ENCODE peak calls at places on chromosomes 12 and 14, in four cellular contexts. O is A549, D is esophagus squamous epithelium, G is transverse colon. A is an unnamed sample.

GRCh38 chr14:103886304-103887169 is 39.2 kb upstream of the PPP1R13B start:
- DNase-seq in O (no peak), D (no peak), G (no peak), A (no peak)

GRCh38 chr14:67491741-67492504 is 3.4 kb upstream of the TMEM229B start:
- DNase-seq in O (no peak), D (no peak), G (no peak), A (no peak)

GRCh38 chr12:50985322-50985721 is 33.0 kb downstream of the HIGD1C start:
- DNase-seq in O (no peak), D (no peak), G (no peak), A (no peak)

GRCh38 chr12:99983721-99984258 is 946 bp downstream of the ANKS1B start:
- DNase-seq in O (no peak), D (no peak), G (no peak), A (no peak)

GRCh38 chr14:68167019-68167716 is 347.6 kb downstream of the RAD51B start:
- DNase-seq in O (no peak), D (no peak), G (no peak), A (no peak)

GRCh38 chr12:102095677-102096263 is 24.1 kb downstream of the NUP37 start:
- DNase-seq in O (peak), D (no peak), G (no peak), A (no peak)

GRCh38 chr14:89973234-89973823 is 17.6 kb downstream of the TDP1 start:
- DNase-seq in O (peak), D (no peak), G (peak), A (peak)

GRCh38 chr12:98754095-98754494 is 109.0 kb downstream of the APAF1 start:
- DNase-seq in O (peak), D (no peak), G (no peak), A (no peak)

GRCh38 chr12:28497889-28498411 is 307.7 kb downstream of the CCDC91 start:
- DNase-seq in O (no peak), D (no peak), G (no peak), A (no peak)

GRCh38 chr12:29023436-29024076 is 125.5 kb upstream of the FAR2 start:
- DNase-seq in O (no peak), D (no peak), G (no peak), A (no peak)

GRCh38 chr12:46770501-46771183 is 55.2 kb downstream of the SLC38A4 start:
- DNase-seq in O (no peak), D (no peak), G (no peak), A (no peak)

GRCh38 chr12:12032771-12033588 is 37.8 kb upstream of the BCL2L14 start:
- DNase-seq in O (peak), D (peak), G (peak), A (peak)

GRCh38 chr12:1773937-1774655 is 46.3 kb upstream of the LRTM2 start:
- DNase-seq in O (no peak), D (no peak), G (no peak), A (no peak)

GRCh38 chr12:6264402-6265037 is 46.0 kb upstream of the PLEKHG6 start:
- DNase-seq in O (no peak), D (no peak), G (peak), A (peak)

GRCh38 chr12:56630180-56630632 is at the start of gene BAZ2A:
- DNase-seq in O (peak), D (no peak), G (peak), A (peak)

GRCh38 chr12:78864483-78865296 is at the start of gene SYT1:
- DNase-seq in O (peak), D (no peak), G (peak), A (peak)

GRCh38 chr12:123601602-123602489 is at the start of gene DDX55:
- DNase-seq in O (peak), D (no peak), G (peak), A (peak)
- TF ChIP-seq POLR2A in O (peak), D (no peak), G (peak), A (peak)

GRCh38 chr12:26009593-26009992 is 51.1 kb downstream of the RASSF8 start:
- DNase-seq in O (no peak), D (no peak), G (no peak), A (no peak)
- H3K4me3 ChIP-seq in O (no peak), D (no peak), G (no peak), A (no peak)

DNA sequence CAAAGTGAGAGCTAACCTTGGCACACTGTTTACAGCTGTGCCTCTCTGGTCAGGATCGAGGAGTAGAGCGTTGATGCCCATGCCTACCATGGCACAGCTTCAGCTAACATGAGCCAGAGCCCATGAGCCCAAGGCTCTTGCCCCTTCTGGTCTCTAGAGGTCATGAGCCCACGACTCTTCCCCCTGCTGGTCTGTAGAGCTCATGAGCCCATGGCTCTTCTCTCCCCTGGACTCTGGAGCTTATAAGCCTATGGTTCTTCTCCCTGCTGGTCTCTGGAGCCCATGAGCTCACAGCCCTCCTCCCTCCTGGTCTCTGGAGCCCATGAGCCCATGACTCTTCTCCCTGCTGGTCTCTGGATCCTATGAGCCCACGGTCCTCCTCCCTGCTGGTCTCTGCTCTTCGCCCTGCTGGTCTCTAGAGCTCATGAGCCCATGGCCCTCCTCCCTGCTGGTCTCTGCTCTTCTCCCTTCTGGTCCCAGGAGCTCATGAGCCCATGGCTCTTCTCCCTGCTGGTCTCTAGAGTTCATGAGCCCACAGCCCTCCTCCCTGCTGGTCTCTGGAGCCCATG is 16.6 kb upstream of the CLMN start:
- DNase-seq in O (no peak), D (no peak), G (no peak), A (no peak)
- TF ChIP-seq CTCF in O (no peak), D (no peak), G (no peak), A (no peak)

DNA sequence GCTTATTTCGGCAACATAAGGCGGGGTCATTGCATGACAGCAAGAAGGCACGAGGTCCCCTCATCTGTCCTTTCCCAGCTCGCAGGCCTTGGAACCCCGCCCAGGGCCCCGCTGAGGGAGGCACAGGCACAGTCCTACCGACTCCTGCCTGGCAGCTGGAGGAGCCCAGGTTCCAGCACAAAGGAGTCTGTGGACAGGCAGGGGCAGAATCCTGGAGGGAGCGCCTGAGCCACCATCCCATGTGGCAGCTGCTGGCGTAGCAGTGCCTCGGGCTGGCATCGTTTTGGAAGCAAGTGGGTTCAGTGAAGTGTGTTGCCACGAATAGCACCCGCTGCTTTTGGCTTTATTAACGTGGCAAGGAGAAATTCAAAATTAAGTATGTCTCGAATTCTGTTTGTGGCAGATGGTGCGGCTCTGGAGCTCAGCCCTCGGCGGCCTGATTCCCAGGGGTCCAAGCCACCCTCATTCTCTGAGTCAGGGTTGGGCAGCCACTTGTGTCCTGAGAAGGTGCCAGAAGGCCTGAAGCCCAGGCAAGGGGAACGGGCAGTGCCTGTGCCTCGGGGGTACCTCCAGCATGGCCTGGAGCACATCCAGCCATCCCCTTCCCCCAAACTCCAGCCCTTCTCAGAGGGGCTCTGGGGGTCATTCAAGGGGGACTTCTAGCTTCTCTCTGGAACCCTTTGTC is 35.9 kb downstream of the SLC8B1 start:
- DNase-seq in O (no peak), D (no peak), G (no peak), A (no peak)
- TF ChIP-seq POLR2A in O (no peak), D (no peak), G (no peak), A (no peak)

GRCh38 chr12:42385341-42385841 is 59.4 kb downstream of the PPHLN1 start:
- DNase-seq in O (no peak), D (no peak), G (no peak), A (no peak)

GRCh38 chr12:42382013-42382696 is 56.2 kb downstream of the PPHLN1 start:
- DNase-seq in O (no peak), D (no peak), G (no peak), A (no peak)

GRCh38 chr12:42386310-42386709 is 60.3 kb downstream of the PPHLN1 start:
- DNase-seq in O (no peak), D (no peak), G (no peak), A (no peak)

DNA sequence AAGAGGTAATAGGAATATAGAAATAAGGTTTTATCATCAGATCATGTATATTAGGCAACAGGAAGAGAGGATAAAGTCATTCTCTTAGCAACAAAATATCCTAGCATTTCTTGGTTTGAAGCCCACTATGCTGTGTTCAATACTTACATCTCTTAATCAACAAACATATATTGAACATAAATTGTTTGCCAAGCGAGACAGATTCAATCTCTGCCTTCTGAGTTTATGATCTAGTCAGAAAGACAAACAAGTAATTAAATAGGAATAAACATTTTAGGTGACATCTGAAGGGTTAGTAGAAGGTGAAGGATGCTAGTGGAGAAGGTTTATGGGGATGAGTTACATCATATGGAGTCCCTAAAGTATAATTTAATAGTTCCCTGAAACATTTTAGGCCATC is 54.8 kb downstream of the PPHLN1 start:
- DNase-seq in O (no peak), D (no peak), G (no peak), A (no peak)
- H3K4me3 ChIP-seq in O (no peak), D (no peak), G (no peak), A (no peak)

GRCh38 chr12:53047221-53048032 is 2.4 kb upstream of the TNS2 start:
- DNase-seq in O (peak), D (no peak), G (peak), A (peak)

GRCh38 chr12:53049582-53050318 is at the start of gene TNS2:
- DNase-seq in O (no peak), D (no peak), G (peak), A (peak)

GRCh38 chr12:53046655-53047220 is 3.1 kb upstream of the TNS2 start:
- DNase-seq in O (peak), D (no peak), G (peak), A (no peak)

GRCh38 chr12:53048780-53049401 is 974 bp upstream of the TNS2 start:
- DNase-seq in O (no peak), D (no peak), G (peak), A (peak)

GRCh38 chr12:53048033-53048779 is 1.7 kb upstream of the TNS2 start:
- DNase-seq in O (peak), D (no peak), G (peak), A (peak)
- TF ChIP-seq CTCF in O (peak), D (no peak), G (no peak), A (peak)

DNA sequence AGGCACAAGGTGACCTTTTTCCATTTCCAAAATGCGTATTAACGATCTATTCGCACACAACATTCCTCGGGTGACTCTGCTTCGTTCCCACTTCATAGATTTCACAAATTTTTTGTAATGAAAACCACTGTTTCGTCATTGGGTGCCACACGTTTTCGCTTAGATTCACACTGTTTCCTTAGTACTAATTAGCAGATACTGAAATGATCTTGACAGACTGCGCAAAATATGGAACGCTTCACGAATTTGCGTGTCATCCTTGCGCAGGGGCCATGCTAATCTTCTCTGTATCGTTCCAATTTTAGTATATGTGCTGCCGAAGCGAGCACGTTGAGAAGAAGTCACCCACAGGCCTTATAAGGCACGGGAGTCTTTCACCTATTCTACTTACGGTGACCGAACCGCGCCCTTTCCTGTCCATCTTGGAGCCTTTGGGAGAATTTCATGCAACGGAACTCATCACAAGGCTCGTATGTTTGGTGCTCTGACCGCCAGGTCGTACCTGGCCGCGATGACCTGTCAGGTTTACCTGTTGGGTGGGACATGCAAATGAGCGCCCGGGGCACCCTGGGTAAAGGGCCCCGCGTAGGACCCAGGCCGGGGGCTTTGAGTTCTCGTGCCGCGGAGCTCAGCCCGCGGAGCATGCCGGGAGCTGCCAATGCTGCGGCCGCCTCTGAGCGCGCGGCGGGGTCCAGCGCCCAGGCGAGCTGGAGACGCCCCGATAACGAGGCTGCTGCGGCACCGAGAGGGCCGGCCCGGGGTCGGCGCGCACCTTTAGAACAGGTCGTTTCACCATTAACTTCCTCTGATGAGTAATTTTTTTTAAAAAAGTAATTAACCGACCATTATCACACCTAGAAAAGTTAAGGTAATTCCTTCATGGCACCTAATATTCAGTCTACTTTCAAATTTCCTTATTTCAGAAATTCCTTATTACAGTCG is at the start of gene RNU6-8:
- DNase-seq in O (peak), D (peak), G (peak), A (peak)
- TF ChIP-seq POLR2A in O (peak), D (peak), G (peak), A (peak)

GRCh38 chr12:69284131-69284530 is 44.8 kb downstream of the CPSF6 start:
- DNase-seq in O (peak), D (no peak), G (peak), A (peak)
- H3K4me3 ChIP-seq in O (peak), D (no peak), G (no peak), A (no peak)

DNA sequence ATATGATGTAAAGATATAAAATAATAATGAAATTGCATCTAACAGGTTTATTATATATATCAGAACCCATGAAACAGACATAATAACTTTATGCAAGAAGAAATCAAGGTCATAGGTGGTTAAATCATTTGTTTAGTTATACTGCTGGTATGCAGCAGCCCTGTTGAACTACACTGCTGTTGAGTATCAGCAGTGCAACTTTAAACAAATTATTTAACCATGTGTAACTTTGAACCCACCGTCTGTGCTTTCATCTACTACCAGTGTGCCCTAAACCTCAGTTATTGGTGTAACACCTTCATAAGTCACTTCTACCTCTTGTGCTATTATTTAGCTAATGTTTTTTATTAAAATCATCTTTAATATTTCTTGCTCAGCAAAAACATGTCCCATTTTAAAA is 262.3 kb upstream of the CRY1 start:
- DNase-seq in O (no peak), D (no peak), G (no peak), A (no peak)
- TF ChIP-seq CTCF in O (no peak), D (no peak), G (no peak), A (no peak)